ENCODE peak calls at places on chromosomes 11 and 22, in ten cellular contexts. E, N, R, I, K, A, U, Y, S and T are unnamed samples.

GRCh38 chr11:58965246-58965985 is 26.1 kb downstream of the GLYATL1 start:
- DNase-seq in E (no peak), N (no peak), R (peak), I (no peak), K (no peak), A (no peak), U (no peak), Y (no peak), S (peak), T (no peak)

GRCh38 chr22:19494676-19495173 is 15.0 kb downstream of the CDC45 start:
- DNase-seq in E (no peak), N (no peak), R (no peak), I (no peak), K (no peak), A (no peak), U (no peak), Y (no peak), S (no peak), T (no peak)

GRCh38 chr22:30875481-30876215 is 92.9 kb downstream of the MORC2 start:
- DNase-seq in E (no peak), N (no peak), R (no peak), I (no peak), K (no peak), A (no peak), U (peak), Y (no peak), S (no peak), T (no peak)

GRCh38 chr22:48968201-48968959 is 859.3 kb downstream of the BRD1 start:
- DNase-seq in E (peak), N (peak), R (no peak), I (no peak), K (no peak), A (peak), U (no peak), Y (peak), S (no peak), T (no peak)

GRCh38 chr11:105824494-105825013 is 197.5 kb downstream of the MSANTD4 start:
- DNase-seq in E (no peak), N (no peak), R (no peak), I (no peak), K (no peak), A (no peak), U (no peak), Y (no peak), S (no peak), T (no peak)

GRCh38 chr11:20155683-20156279 is 4.5 kb downstream of the DBX1 start:
- DNase-seq in E (no peak), N (no peak), R (no peak), I (no peak), K (no peak), A (no peak), U (no peak), Y (no peak), S (no peak), T (no peak)

GRCh38 chr22:20204821-20205220 is 54.0 kb upstream of the CCDC188 start:
- DNase-seq in E (no peak), N (no peak), R (no peak), I (no peak), K (no peak), A (no peak), U (no peak), Y (no peak), S (no peak), T (no peak)

GRCh38 chr11:110190885-110191284 is 97.7 kb downstream of the ZC3H12C start:
- DNase-seq in E (no peak), N (no peak), R (no peak), I (no peak), K (no peak), A (no peak), U (no peak), Y (no peak), S (no peak), T (no peak)

GRCh38 chr11:58796333-58797049 is 48.0 kb downstream of the GLYATL2 start:
- DNase-seq in E (no peak), N (no peak), R (no peak), I (no peak), K (no peak), A (peak), U (no peak), Y (no peak), S (no peak), T (no peak)

GRCh38 chr11:44992181-44992582 is 41.5 kb upstream of the TP53I11 start:
- DNase-seq in E (no peak), N (no peak), R (no peak), I (no peak), K (no peak), A (peak), U (no peak), Y (no peak), S (peak), T (no peak)

GRCh38 chr11:44993971-44994705 is 43.5 kb upstream of the TP53I11 start:
- DNase-seq in E (no peak), N (no peak), R (no peak), I (no peak), K (no peak), A (no peak), U (no peak), Y (no peak), S (no peak), T (no peak)

GRCh38 chr11:44997566-44997965 is 46.9 kb upstream of the TP53I11 start:
- DNase-seq in E (no peak), N (no peak), R (no peak), I (no peak), K (no peak), A (no peak), U (no peak), Y (peak), S (no peak), T (no peak)

GRCh38 chr11:44992774-44993173 is 42.1 kb upstream of the TP53I11 start:
- DNase-seq in E (no peak), N (no peak), R (no peak), I (no peak), K (no peak), A (no peak), U (no peak), Y (no peak), S (no peak), T (no peak)

DNA sequence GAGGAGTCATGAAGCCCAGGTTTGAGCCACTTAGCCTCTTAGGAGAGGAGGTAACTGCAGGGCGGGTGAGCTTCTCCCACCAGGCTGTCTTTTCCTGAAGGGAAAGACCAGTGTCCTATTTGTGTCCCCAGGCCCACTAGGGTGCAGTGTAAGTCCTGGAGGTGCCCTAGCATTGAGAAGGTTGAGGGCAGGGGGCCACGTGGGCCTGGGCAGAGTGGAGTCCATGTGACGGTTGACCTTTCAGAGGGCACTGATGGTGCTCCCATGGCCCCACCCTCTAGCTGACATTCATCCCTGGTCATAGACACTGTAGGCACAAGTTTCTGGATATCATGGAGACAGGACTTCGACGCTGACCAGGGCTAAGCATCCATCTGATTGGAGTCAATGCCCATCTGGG is 44.1 kb upstream of the TP53I11 start:
- DNase-seq in E (no peak), N (no peak), R (no peak), I (no peak), K (no peak), A (no peak), U (no peak), Y (no peak), S (no peak), T (no peak)
- H3K4me3 ChIP-seq in E (no peak), N (no peak), R (no peak), I (no peak), K (no peak), A (no peak), U (no peak), Y (no peak), S (no peak), T (no peak)

GRCh38 chr22:46008291-46008690 is 31.3 kb upstream of the WNT7B start:
- DNase-seq in E (no peak), N (no peak), R (peak), I (no peak), K (no peak), A (no peak), U (no peak), Y (no peak), S (no peak), T (no peak)

GRCh38 chr22:46007003-46007847 is 30.3 kb upstream of the WNT7B start:
- DNase-seq in E (no peak), N (peak), R (peak), I (no peak), K (no peak), A (peak), U (peak), Y (no peak), S (peak), T (no peak)

GRCh38 chr22:46006379-46007002 is 29.5 kb upstream of the WNT7B start:
- DNase-seq in E (peak), N (peak), R (peak), I (peak), K (peak), A (peak), U (peak), Y (peak), S (peak), T (peak)

GRCh38 chr22:46008836-46009596 is 32.1 kb upstream of the WNT7B start:
- DNase-seq in E (no peak), N (no peak), R (no peak), I (no peak), K (no peak), A (no peak), U (peak), Y (no peak), S (no peak), T (no peak)

DNA sequence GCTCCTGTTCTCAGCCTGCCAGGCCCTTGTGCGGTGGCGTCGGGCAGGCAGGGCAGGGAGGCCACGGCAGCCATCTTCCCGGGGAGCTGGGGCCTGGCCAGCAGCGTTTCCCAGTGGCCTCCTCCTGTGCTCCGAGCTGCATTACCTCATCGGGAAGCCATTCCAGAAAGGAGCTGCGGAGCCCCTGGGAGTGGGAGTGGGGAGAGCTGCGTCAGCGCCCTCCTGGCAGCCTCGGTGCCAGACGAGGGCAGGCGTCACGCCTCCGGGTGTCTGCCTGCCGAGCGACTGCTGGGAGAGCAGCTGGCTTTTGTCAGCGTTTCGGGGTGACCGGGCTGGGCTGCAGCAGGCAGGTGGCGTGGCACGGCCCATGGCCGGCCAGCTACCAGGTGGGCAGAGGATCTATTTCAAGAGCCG is 30.9 kb upstream of the WNT7B start:
- DNase-seq in E (no peak), N (peak), R (peak), I (no peak), K (peak), A (peak), U (no peak), Y (no peak), S (peak), T (no peak)
- TF ChIP-seq CTCF in E (no peak), N (no peak), R (no peak), I (no peak), K (no peak), A (no peak), U (no peak), Y (peak), S (no peak), T (no peak)

GRCh38 chr11:13260196-13260962 is 17.2 kb upstream of the BMAL1 start:
- DNase-seq in E (no peak), N (peak), R (peak), I (no peak), K (no peak), A (no peak), U (no peak), Y (peak), S (peak), T (no peak)

GRCh38 chr11:13260963-13261599 is 16.5 kb upstream of the BMAL1 start:
- DNase-seq in E (no peak), N (no peak), R (peak), I (no peak), K (no peak), A (no peak), U (no peak), Y (peak), S (peak), T (no peak)

GRCh38 chr11:13259374-13259773 is 18.2 kb upstream of the BMAL1 start:
- DNase-seq in E (no peak), N (no peak), R (no peak), I (no peak), K (no peak), A (no peak), U (no peak), Y (peak), S (no peak), T (no peak)

GRCh38 chr11:13262096-13262495 is 15.5 kb upstream of the BMAL1 start:
- DNase-seq in E (no peak), N (no peak), R (peak), I (no peak), K (no peak), A (no peak), U (no peak), Y (no peak), S (peak), T (no peak)

GRCh38 chr11:13261600-13262061 is 16.0 kb upstream of the BMAL1 start:
- DNase-seq in E (no peak), N (peak), R (peak), I (no peak), K (peak), A (no peak), U (no peak), Y (peak), S (peak), T (no peak)
- H3K4me3 ChIP-seq in E (no peak), N (no peak), R (no peak), I (no peak), K (no peak), A (no peak), U (no peak), Y (no peak), S (no peak), T (no peak)

DNA sequence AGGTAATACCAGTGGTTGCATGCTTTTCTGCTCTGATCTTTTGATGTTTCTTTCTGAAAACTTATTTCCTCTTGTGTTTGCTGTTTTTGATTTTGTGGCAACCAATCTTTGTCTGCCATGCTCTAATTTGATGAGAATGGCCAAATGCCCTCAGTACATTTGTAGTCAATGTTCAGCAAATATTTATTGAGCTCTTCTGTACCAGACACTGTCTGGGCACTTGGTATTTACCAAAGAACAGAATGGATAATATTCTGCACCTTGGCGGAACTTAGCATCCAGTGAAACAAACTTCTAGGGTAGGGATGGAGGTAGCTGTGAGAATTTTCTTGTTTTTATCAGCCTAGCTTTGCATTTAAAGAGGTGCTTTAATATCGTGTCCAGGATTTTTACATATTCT is 19.6 kb downstream of the PPP6R3 start:
- DNase-seq in E (no peak), N (no peak), R (no peak), I (no peak), K (no peak), A (no peak), U (no peak), Y (no peak), S (no peak), T (no peak)
- TF ChIP-seq CTCF in E (no peak), N (no peak), R (no peak), I (no peak), K (no peak), A (no peak), U (no peak), Y (no peak), S (no peak), T (no peak)

DNA sequence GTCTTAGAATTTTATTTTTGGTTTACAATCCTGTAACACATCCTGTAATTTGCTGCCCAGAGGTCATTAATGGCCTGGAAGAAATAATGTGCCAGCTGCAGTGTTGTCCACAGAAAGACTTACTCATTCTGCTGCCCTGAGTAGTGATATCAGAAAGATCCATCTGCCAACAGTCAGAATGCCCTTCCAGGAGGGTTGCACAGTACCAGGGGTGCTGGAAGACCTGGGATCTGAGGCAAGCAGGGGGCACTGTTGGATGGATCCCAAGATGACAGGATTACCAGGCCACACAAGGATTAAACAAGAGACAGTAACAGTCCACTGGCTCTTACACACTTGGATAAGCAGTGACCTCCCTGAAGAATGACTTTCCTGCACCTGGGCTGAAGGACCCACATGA is 93.8 kb upstream of the TOP3B start:
- DNase-seq in E (no peak), N (no peak), R (no peak), I (no peak), K (no peak), A (no peak), U (no peak), Y (no peak), S (no peak), T (no peak)
- H3K4me3 ChIP-seq in E (no peak), N (no peak), R (no peak), I (no peak), K (no peak), A (no peak), U (no peak), Y (no peak), S (no peak), T (no peak)

GRCh38 chr11:122791411-122791810 is 46.9 kb upstream of the CRTAM start:
- DNase-seq in E (no peak), N (no peak), R (no peak), I (no peak), K (no peak), A (no peak), U (no peak), Y (no peak), S (peak), T (no peak)

GRCh38 chr11:122789916-122790315 is 48.4 kb upstream of the CRTAM start:
- DNase-seq in E (no peak), N (no peak), R (no peak), I (no peak), K (no peak), A (no peak), U (no peak), Y (no peak), S (no peak), T (no peak)

GRCh38 chr11:122791836-122792235 is 46.5 kb upstream of the CRTAM start:
- DNase-seq in E (no peak), N (no peak), R (peak), I (no peak), K (no peak), A (no peak), U (no peak), Y (no peak), S (peak), T (no peak)

GRCh38 chr11:122786896-122787295 is 51.4 kb upstream of the CRTAM start:
- DNase-seq in E (no peak), N (no peak), R (no peak), I (no peak), K (no peak), A (no peak), U (no peak), Y (no peak), S (no peak), T (no peak)

DNA sequence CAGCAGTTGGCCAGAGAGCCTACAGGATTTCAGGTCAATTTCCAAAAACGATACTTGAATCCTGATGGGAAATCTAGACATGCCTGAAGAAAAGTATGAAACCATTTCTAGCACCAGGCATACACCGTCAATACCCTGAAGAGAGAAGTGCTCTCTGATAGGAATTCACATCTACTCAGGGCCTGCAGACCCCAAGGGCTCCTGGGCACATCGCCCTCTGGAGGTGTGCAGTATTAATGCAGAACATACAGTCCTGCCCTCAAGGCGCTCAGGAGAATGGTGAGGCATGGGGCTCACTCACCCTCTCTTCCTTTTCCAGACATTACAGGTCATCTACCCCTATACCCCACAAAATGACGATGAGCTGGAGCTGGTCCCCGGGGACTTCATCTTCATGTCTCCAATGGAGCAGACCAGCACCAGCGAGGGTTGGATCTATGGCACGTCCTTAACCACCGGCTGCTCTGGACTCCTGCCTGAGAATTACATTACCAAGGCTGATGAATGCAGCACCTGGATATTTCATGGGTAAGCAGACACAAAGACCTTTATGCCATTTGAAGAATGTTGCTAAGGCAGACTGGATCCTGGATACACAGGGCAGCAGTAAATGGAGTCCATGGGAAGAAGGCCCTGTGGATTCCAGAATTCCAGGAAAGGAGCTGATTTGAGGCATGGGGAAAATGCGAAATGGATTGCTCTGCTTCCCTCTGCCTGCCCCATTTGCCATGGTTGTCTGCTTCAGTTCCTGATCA is 49.3 kb upstream of the CRTAM start:
- DNase-seq in E (no peak), N (no peak), R (no peak), I (no peak), K (no peak), A (no peak), U (no peak), Y (no peak), S (no peak), T (no peak)
- TF ChIP-seq CTCF in E (peak), N (no peak), R (no peak), I (peak), K (no peak), A (no peak), U (no peak), Y (no peak), S (peak), T (peak)

GRCh38 chr11:134033276-134033675 is 35.6 kb upstream of the JAM3 start:
- DNase-seq in E (no peak), N (no peak), R (no peak), I (no peak), K (no peak), A (no peak), U (no peak), Y (no peak), S (no peak), T (no peak)

GRCh38 chr11:134032031-134032430 is 36.8 kb upstream of the JAM3 start:
- DNase-seq in E (no peak), N (no peak), R (no peak), I (no peak), K (no peak), A (no peak), U (no peak), Y (no peak), S (no peak), T (no peak)

GRCh38 chr11:134030853-134031252 is 38.0 kb upstream of the JAM3 start:
- DNase-seq in E (no peak), N (no peak), R (no peak), I (no peak), K (no peak), A (no peak), U (no peak), Y (no peak), S (no peak), T (no peak)

GRCh38 chr11:134033696-134034491 is 35.0 kb upstream of the JAM3 start:
- DNase-seq in E (no peak), N (peak), R (peak), I (peak), K (peak), A (peak), U (peak), Y (peak), S (peak), T (peak)

DNA sequence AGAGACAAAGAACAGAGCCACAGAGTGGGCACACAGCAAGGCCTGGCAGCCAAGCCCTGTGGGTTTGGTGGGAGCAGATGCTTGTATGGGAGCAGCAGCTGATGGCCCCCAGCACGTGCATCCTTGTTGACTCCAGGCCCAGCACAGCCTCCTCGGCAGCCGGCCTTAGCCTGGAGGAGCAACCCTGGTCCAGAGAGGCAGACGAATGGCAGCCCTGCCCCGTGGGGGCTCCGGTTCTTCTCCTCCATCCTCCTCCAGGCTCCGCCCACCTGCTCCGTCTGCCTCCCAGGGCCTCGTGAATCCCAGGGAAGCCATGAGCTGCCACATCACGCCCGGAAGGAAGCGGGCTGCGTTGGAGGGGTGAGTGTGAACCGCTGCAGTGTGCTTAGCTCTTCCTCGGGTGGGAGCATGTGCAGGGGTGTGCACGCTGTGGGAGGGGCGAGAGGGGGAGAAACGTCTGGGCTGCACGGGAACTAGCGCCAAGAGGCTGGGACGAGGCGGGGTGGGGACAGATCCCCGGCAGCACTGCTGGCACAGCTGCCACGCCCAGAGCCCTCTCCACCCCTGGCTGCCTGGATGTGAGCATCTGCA is 36.3 kb upstream of the JAM3 start:
- DNase-seq in E (no peak), N (no peak), R (peak), I (no peak), K (no peak), A (no peak), U (no peak), Y (no peak), S (no peak), T (no peak)
- H3K4me3 ChIP-seq in E (no peak), N (no peak), R (no peak), I (no peak), K (no peak), A (no peak), U (no peak), Y (no peak), S (no peak), T (no peak)

GRCh38 chr22:33578752-33579151 is 341.5 kb downstream of the LARGE1 start:
- DNase-seq in E (no peak), N (no peak), R (no peak), I (no peak), K (no peak), A (no peak), U (no peak), Y (no peak), S (no peak), T (no peak)
- TF ChIP-seq CTCF in E (no peak), N (no peak), R (no peak), I (no peak), K (no peak), A (no peak), U (no peak), Y (no peak), S (no peak), T (no peak)